ENCODE peak calls at places on chromosome 18, in six cellular contexts. R is HepG2, V is HCT116, T is SK-N-SH, Z is GM12878, A is K562. N is an unnamed sample.

GRCh38 chr18:78480531-78481054 is 499.0 kb upstream of the SALL3 start:
- DNase-seq in R (no peak), V (no peak), T (no peak), Z (no peak), A (no peak), N (no peak)

GRCh38 chr18:11502368-11502767 is 107.0 kb upstream of the SLC35G4 start:
- DNase-seq in R (peak), V (no peak), T (no peak), Z (no peak), A (no peak), N (no peak)

GRCh38 chr18:3251963-3252277 is 4.3 kb downstream of the MYL12A start:
- DNase-seq in R (no peak), V (no peak), T (no peak), Z (no peak), A (no peak), N (no peak)

GRCh38 chr18:62450175-62450545 is 72.7 kb upstream of the ZCCHC2 start:
- DNase-seq in R (no peak), V (no peak), T (no peak), Z (no peak), A (no peak), N (no peak)

GRCh38 chr18:14053661-14054060 is 78.6 kb downstream of the ZNF519 start:
- DNase-seq in R (no peak), V (no peak), T (no peak), Z (no peak), A (no peak), N (no peak)

GRCh38 chr18:34866739-34867138 is 156.6 kb downstream of the DTNA start:
- DNase-seq in R (no peak), V (no peak), T (peak), Z (no peak), A (peak), N (no peak)

GRCh38 chr18:416928-417327 is 83.6 kb downstream of the COLEC12 start:
- DNase-seq in R (no peak), V (no peak), T (no peak), Z (no peak), A (no peak), N (no peak)

GRCh38 chr18:63924551-63924950 is 16.8 kb downstream of the SERPINB10 start:
- DNase-seq in R (no peak), V (no peak), T (no peak), Z (no peak), A (no peak), N (no peak)

GRCh38 chr18:45324489-45325111 is 290.7 kb upstream of the SLC14A2 start:
- DNase-seq in R (no peak), V (no peak), T (no peak), Z (no peak), A (no peak), N (peak)

GRCh38 chr18:74596959-74597661 is 560 bp upstream of the ZNF407 start:
- DNase-seq in R (peak), V (no peak), T (peak), Z (no peak), A (peak), N (no peak)

GRCh38 chr18:36312806-36313395 is 15.4 kb downstream of the FHOD3 start:
- DNase-seq in R (no peak), V (no peak), T (no peak), Z (no peak), A (no peak), N (no peak)

GRCh38 chr18:11387880-11388279 is 221.5 kb upstream of the SLC35G4 start:
- DNase-seq in R (peak), V (peak), T (peak), Z (no peak), A (peak), N (no peak)

GRCh38 chr18:28158083-28158581 is 18.8 kb downstream of the CDH2 start:
- DNase-seq in R (no peak), V (no peak), T (peak), Z (no peak), A (no peak), N (no peak)

GRCh38 chr18:13539050-13539449 is 187.3 kb downstream of the FAM210A start:
- DNase-seq in R (no peak), V (no peak), T (no peak), Z (no peak), A (no peak), N (no peak)

GRCh38 chr18:38923136-38923535 is 1357.5 kb upstream of the CELF4 start:
- DNase-seq in R (no peak), V (no peak), T (no peak), Z (no peak), A (no peak), N (no peak)

GRCh38 chr18:31101148-31102019 is 837 bp downstream of the DSC2 start:
- DNase-seq in R (peak), V (no peak), T (peak), Z (no peak), A (peak), N (peak)

GRCh38 chr18:62098960-62099359 is 87.9 kb downstream of the PIGN start:
- DNase-seq in R (no peak), V (no peak), T (no peak), Z (no peak), A (no peak), N (no peak)

GRCh38 chr18:44098551-44099098 is 582.1 kb upstream of the SETBP1 start:
- DNase-seq in R (no peak), V (no peak), T (no peak), Z (no peak), A (no peak), N (no peak)

GRCh38 chr18:2173464-2173863 is 397.8 kb downstream of the METTL4 start:
- DNase-seq in R (no peak), V (no peak), T (no peak), Z (no peak), A (peak), N (peak)

GRCh38 chr18:3725100-3725499 is 275.1 kb downstream of the TGIF1 start:
- DNase-seq in R (no peak), V (no peak), T (no peak), Z (no peak), A (no peak), N (no peak)

GRCh38 chr18:48833701-48834394 is 116.9 kb downstream of the SMAD7 start:
- DNase-seq in R (no peak), V (no peak), T (no peak), Z (no peak), A (no peak), N (no peak)

GRCh38 chr18:48031011-48031480 is 100.6 kb upstream of the SMAD2 start:
- DNase-seq in R (peak), V (peak), T (peak), Z (no peak), A (peak), N (peak)

GRCh38 chr18:59705145-59705544 is 7.9 kb upstream of the CCBE1 start:
- DNase-seq in R (no peak), V (no peak), T (no peak), Z (no peak), A (no peak), N (no peak)

GRCh38 chr18:22106536-22107292 is 62.7 kb upstream of the GATA6 start:
- DNase-seq in R (peak), V (no peak), T (no peak), Z (no peak), A (peak), N (no peak)

DNA sequence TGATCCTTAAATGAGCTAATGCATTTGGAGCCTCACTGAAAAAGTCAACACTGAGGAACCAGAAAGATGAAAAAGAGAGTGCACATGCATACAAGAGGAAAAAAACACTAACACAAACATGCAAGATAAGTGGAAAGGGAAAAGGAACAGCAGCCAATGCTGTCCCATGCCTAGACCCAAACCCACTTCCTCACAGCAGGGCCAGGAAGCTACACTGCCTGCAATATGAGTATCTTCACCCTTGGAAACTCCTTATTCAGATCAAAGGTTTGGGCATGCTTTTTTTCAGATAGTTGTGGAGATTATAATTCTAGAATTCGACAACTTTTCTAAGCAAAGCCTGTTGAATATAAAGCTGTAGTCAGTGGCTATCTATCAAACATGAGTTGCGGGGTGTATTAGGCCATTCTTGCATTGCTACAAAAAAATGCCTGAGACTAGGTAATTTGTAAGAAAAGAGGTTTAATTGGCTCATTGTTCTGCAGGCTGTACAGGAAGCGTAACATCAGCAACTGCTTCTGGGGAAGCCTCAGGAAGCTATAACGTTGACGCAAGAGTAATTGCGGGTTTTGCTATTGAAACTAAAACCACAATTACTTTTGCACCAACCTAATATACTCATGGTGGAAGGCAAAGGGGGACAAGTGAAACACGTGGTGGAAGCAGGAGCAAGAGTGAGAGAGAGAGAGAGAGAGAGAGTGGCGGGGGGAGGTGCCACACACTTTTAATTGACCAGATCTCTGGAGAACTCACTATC is 138.2 kb downstream of the MBD2 start:
- DNase-seq in R (no peak), V (no peak), T (no peak), Z (peak), A (no peak), N (no peak)
- TF ChIP-seq JUND in R (no peak), V (no peak), T (no peak), Z (no peak), A (no peak), N (no peak)

GRCh38 chr18:46428368-46428767 is 228.7 kb downstream of the LOXHD1 start:
- DNase-seq in R (no peak), V (no peak), T (no peak), Z (no peak), A (no peak), N (no peak)
- TF ChIP-seq JUND in R (no peak), V (no peak), T (no peak), Z (no peak), A (no peak), N (no peak)

DNA sequence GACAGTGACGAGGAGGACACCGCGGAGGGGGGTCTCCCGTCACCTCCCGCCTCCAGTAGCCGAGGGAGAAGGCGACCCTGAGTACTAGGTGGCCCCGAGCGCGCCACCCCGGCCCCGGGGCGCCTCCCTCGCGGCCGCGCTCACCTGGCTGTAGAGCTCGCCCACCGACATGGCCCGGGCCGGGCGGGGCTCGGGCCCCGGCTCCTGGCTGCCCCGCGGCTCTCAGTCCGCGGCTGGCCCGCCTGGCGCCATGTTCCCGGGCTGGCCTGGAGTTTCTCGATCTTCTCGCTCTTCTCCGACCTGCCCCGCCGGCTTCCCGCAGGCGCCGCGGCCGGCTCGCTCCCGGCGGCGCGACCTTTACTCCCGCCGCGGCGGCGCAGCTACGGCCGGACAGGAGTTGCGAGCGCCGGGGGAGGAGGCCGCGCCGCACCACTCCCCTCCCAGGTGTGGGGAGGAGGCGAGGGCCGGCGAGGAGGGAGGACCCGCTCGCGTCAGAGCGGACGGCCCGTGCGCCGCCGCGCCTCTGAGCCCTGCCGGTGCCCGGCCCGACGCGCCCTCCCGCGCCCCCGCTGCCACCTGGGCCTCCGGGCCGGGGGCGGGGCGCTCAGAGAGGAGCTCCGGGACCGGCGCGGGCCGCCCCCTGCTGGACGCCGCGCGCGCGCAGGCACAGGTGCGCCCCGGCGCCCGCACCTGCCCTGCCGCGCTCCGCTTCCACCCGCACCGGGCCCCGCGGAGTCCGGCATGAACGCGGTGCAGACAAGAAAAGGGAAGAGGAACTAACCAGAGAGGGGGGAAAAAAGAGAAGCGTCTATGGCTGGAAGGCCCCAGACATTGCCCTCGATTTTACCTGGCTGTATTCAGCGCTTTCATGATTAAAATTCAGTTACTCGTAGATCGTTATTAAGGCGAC is at the start of gene MYO5B:
- DNase-seq in R (peak), V (peak), T (peak), Z (no peak), A (peak), N (peak)
- TF ChIP-seq JUND in R (no peak), V (no peak), T (no peak), Z (no peak), A (no peak), N (no peak)

GRCh38 chr18:7876354-7876753 is 309.2 kb downstream of the PTPRM start:
- DNase-seq in R (no peak), V (no peak), T (no peak), Z (no peak), A (no peak), N (no peak)

GRCh38 chr18:7870855-7871254 is 303.7 kb downstream of the PTPRM start:
- DNase-seq in R (no peak), V (no peak), T (no peak), Z (no peak), A (no peak), N (no peak)

GRCh38 chr18:7872569-7872968 is 305.5 kb downstream of the PTPRM start:
- DNase-seq in R (peak), V (peak), T (peak), Z (no peak), A (no peak), N (no peak)

GRCh38 chr18:7873316-7873715 is 306.2 kb downstream of the PTPRM start:
- DNase-seq in R (no peak), V (no peak), T (no peak), Z (no peak), A (no peak), N (no peak)

GRCh38 chr18:7871560-7872456 is 304.7 kb downstream of the PTPRM start:
- DNase-seq in R (peak), V (no peak), T (no peak), Z (no peak), A (no peak), N (no peak)
- TF ChIP-seq JUND in R (no peak), V (no peak), T (no peak), Z (no peak), A (no peak), N (no peak)

DNA sequence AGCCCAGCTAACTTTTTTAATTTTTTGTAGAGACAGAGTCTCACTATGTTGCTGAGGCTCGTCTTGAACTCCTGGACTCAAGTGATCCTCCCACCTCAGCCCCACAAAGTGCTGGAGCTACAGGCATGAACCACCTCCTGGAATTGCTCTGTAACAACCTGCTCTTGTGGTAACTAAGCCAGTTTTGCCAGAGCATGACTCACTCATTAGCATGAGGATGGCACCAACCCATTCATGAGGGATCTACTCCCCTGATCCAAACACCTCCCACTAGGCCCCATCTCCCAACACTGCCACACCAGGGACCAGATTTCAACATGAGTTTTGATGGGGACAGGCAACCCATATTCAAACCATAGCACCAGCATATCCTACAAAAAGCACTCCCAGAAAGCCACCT is 348.9 kb upstream of the RAB12 start:
- DNase-seq in R (no peak), V (no peak), T (no peak), Z (no peak), A (no peak), N (peak)
- TF ChIP-seq JUND in R (no peak), V (no peak), T (no peak), Z (no peak), A (no peak), N (no peak)

GRCh38 chr18:67633939-67634338 is 117.4 kb upstream of the DSEL start:
- DNase-seq in R (no peak), V (no peak), T (no peak), Z (no peak), A (no peak), N (no peak)

GRCh38 chr18:67634631-67635338 is 118.3 kb upstream of the DSEL start:
- DNase-seq in R (no peak), V (no peak), T (no peak), Z (no peak), A (no peak), N (no peak)

GRCh38 chr18:67644226-67644625 is 127.7 kb upstream of the DSEL start:
- DNase-seq in R (no peak), V (no peak), T (no peak), Z (no peak), A (no peak), N (no peak)

GRCh38 chr18:67636597-67637385 is 120.3 kb upstream of the DSEL start:
- DNase-seq in R (no peak), V (no peak), T (no peak), Z (no peak), A (no peak), N (no peak)

DNA sequence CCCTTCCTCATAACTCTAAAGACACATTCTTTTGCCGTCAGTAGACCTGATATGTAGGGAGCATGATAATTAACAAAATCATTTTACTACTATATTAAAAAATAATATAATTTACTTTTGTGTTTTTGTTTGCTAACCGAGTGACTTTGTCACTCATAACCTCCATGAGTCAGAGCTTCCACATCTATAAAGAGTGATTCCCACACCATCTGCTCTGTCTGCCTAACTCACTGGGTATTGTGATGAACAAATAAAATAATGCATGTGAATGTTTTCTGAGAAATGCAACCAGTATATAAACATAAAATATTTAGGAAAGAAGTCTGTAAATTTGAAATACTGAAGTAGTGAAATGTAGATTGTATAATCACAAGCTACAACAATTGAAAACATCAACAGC is 123.4 kb upstream of the DSEL start:
- DNase-seq in R (no peak), V (no peak), T (no peak), Z (no peak), A (no peak), N (no peak)
- TF ChIP-seq JUND in R (no peak), V (no peak), T (no peak), Z (no peak), A (no peak), N (no peak)

GRCh38 chr18:51273435-51273834 is 76.0 kb upstream of the MEX3C start:
- DNase-seq in R (no peak), V (no peak), T (no peak), Z (no peak), A (no peak), N (no peak)

GRCh38 chr18:51278045-51278649 is 80.7 kb upstream of the MEX3C start:
- DNase-seq in R (peak), V (peak), T (peak), Z (no peak), A (peak), N (no peak)

GRCh38 chr18:51279367-51279984 is 82.0 kb upstream of the MEX3C start:
- DNase-seq in R (peak), V (no peak), T (no peak), Z (peak), A (no peak), N (no peak)

GRCh38 chr18:51275712-51276473 is 78.4 kb upstream of the MEX3C start:
- DNase-seq in R (no peak), V (no peak), T (no peak), Z (no peak), A (peak), N (peak)
- TF ChIP-seq JUND in R (no peak), V (no peak), T (no peak), Z (no peak), A (no peak), N (no peak)

GRCh38 chr18:23143871-23144270 is 8.6 kb downstream of the CABLES1 start:
- DNase-seq in R (no peak), V (no peak), T (peak), Z (no peak), A (no peak), N (no peak)

GRCh38 chr18:23141022-23141999 is 6.0 kb downstream of the CABLES1 start:
- DNase-seq in R (peak), V (no peak), T (peak), Z (no peak), A (no peak), N (no peak)

GRCh38 chr18:23142285-23142929 is 7.1 kb downstream of the CABLES1 start:
- DNase-seq in R (peak), V (no peak), T (no peak), Z (no peak), A (no peak), N (no peak)

GRCh38 chr18:23144628-23145027 is 9.3 kb downstream of the CABLES1 start:
- DNase-seq in R (no peak), V (no peak), T (no peak), Z (no peak), A (no peak), N (no peak)

GRCh38 chr18:23143059-23143831 is 8.0 kb downstream of the CABLES1 start:
- DNase-seq in R (no peak), V (peak), T (no peak), Z (no peak), A (no peak), N (no peak)
- TF ChIP-seq JUND in R (no peak), V (no peak), T (no peak), Z (no peak), A (no peak), N (no peak)